ENCODE peak calls at places on chromosomes 16 and 17, in ten cellular contexts. F is HFFc6, A is transverse colon, K is Peyer's patch, J is psoas muscle, C is uterus, U is fibroblast of villous mesenchyme, Z is AG04449, H is WERI-Rb-1, S is RWPE1. X is an unnamed sample.

GRCh38 chr16:28204622-28205021 is 7.1 kb downstream of the XPO6 start:
- DNase-seq in F (no peak), A (no peak), K (no peak), J (no peak), C (no peak), U (no peak), Z (no peak), H (no peak), S (no peak), X (no peak)

GRCh38 chr16:89827383-89828198 is 684 bp upstream of the SPIRE2 start:
- DNase-seq in F (peak; percentile 80), A (peak; percentile 72), K (peak; percentile 74), J (peak; percentile 48), C (no peak), U (peak; percentile 82), Z (no peak), H (peak; percentile 27), S (peak; percentile 19), X (peak; percentile 62)

GRCh38 chr16:78836802-78837489 is 737.5 kb downstream of the WWOX start:
- DNase-seq in F (no peak), A (no peak), K (no peak), J (no peak), C (no peak), U (no peak), Z (no peak), H (no peak), S (no peak), X (no peak)

GRCh38 chr17:56441331-56441730 is 152.2 kb upstream of the NOG start:
- DNase-seq in F (peak; percentile 82), A (no peak), K (no peak), J (no peak), C (no peak), U (peak; percentile 51), Z (peak; percentile 54), H (no peak), S (peak; percentile 8), X (peak; percentile 27)

GRCh38 chr17:61285483-61286320 is 113.9 kb upstream of the TBX2 start:
- DNase-seq in F (peak; percentile 84), A (no peak), K (no peak), J (no peak), C (no peak), U (peak; percentile 96), Z (peak; percentile 75), H (no peak), S (no peak), X (peak; percentile 86)

GRCh38 chr17:51439395-51440229 is 179.3 kb downstream of the UTP18 start:
- DNase-seq in F (no peak), A (no peak), K (no peak), J (no peak), C (no peak), U (no peak), Z (no peak), H (no peak), S (peak; percentile 73), X (no peak)

GRCh38 chr17:45313927-45314760 is 2.7 kb downstream of the MAP3K14 start:
- DNase-seq in F (no peak), A (no peak), K (no peak), J (no peak), C (no peak), U (no peak), Z (no peak), H (no peak), S (no peak), X (no peak)

GRCh38 chr16:840561-841454 is 40.3 kb upstream of the GNG13 start:
- DNase-seq in F (no peak), A (no peak), K (no peak), J (peak; percentile 17), C (no peak), U (no peak), Z (no peak), H (no peak), S (no peak), X (no peak)

GRCh38 chr17:74592087-74592990 is at the start of gene CD300LD:
- DNase-seq in F (no peak), A (no peak), K (no peak), J (no peak), C (no peak), U (no peak), Z (no peak), H (no peak), S (no peak), X (no peak)

GRCh38 chr17:57373071-57373470 is 116.7 kb downstream of the MSI2 start:
- DNase-seq in F (no peak), A (no peak), K (no peak), J (no peak), C (no peak), U (no peak), Z (no peak), H (no peak), S (no peak), X (no peak)

GRCh38 chr16:14485811-14486519 is 144.1 kb downstream of the PARN start:
- DNase-seq in F (no peak), A (no peak), K (no peak), J (no peak), C (no peak), U (no peak), Z (no peak), H (no peak), S (no peak), X (no peak)

GRCh38 chr16:82758406-82758805 is 131.6 kb downstream of the CDH13 start:
- DNase-seq in F (no peak), A (no peak), K (no peak), J (no peak), C (no peak), U (no peak), Z (no peak), H (no peak), S (no peak), X (no peak)

GRCh38 chr16:82753821-82754220 is 127.1 kb downstream of the CDH13 start:
- DNase-seq in F (peak; percentile 56), A (no peak), K (no peak), J (no peak), C (no peak), U (no peak), Z (no peak), H (no peak), S (no peak), X (no peak)

GRCh38 chr16:82756283-82756599 is 129.5 kb downstream of the CDH13 start:
- DNase-seq in F (peak; percentile 35), A (no peak), K (no peak), J (no peak), C (no peak), U (no peak), Z (no peak), H (no peak), S (no peak), X (peak; percentile 46)

GRCh38 chr16:82754716-82755513 is 128.1 kb downstream of the CDH13 start:
- DNase-seq in F (no peak), A (no peak), K (no peak), J (no peak), C (no peak), U (no peak), Z (no peak), H (no peak), S (no peak), X (no peak)

GRCh38 chr16:82755570-82756282 is 129.0 kb downstream of the CDH13 start:
- DNase-seq in F (no peak), A (no peak), K (no peak), J (no peak), C (no peak), U (no peak), Z (no peak), H (peak; percentile 8), S (no peak), X (peak; percentile 50)
- TF ChIP-seq CTCF in F (peak; percentile 60), A (no peak), K (no peak), J (no peak), C (no peak), U (peak; percentile 39), Z (no peak), H (peak; percentile 24), S (no peak), X (peak; percentile 62)

DNA sequence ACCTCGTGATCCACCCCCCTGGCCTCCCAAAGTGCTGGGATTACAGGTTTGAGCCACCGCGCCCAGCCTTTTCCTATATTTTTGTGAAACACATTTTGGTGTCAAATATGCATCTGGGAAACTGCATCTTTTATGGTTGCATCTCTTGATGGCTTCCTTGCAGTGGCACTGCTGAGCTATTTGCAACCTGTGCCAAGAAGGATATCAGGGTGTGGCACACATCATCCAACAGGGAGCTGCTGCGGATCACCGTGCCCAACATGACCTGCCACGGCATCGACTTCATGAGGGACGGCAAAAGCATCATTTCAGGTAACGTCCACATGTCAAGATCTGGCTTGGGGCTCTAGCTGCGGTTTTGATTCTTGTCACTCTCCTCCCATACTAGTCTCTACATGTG is 16.8 kb upstream of the USP43 start:
- DNase-seq in F (no peak), A (peak; percentile 46), K (peak; percentile 60), J (no peak), C (no peak), U (no peak), Z (no peak), H (no peak), S (peak; percentile 14), X (no peak)
- TF ChIP-seq CTCF in F (no peak), A (no peak), K (peak; percentile 68), J (no peak), C (no peak), U (no peak), Z (no peak), H (no peak), S (no peak), X (no peak)

GRCh38 chr16:31186176-31186575 is 6.2 kb downstream of the FUS start:
- DNase-seq in F (no peak), A (no peak), K (no peak), J (no peak), C (no peak), U (no peak), Z (no peak), H (no peak), S (no peak), X (peak; percentile 23)

GRCh38 chr16:31185339-31185738 is 5.4 kb downstream of the FUS start:
- DNase-seq in F (no peak), A (no peak), K (no peak), J (no peak), C (no peak), U (no peak), Z (no peak), H (no peak), S (no peak), X (no peak)

GRCh38 chr16:31183432-31184428 is 3.8 kb downstream of the FUS start:
- DNase-seq in F (no peak), A (no peak), K (no peak), J (no peak), C (no peak), U (no peak), Z (no peak), H (no peak), S (no peak), X (peak; percentile 20)

GRCh38 chr16:31186930-31187807 is 7.2 kb downstream of the FUS start:
- DNase-seq in F (no peak), A (no peak), K (no peak), J (no peak), C (no peak), U (no peak), Z (no peak), H (no peak), S (no peak), X (no peak)

GRCh38 chr16:31184888-31185287 is 4.9 kb downstream of the FUS start:
- DNase-seq in F (no peak), A (no peak), K (no peak), J (no peak), C (no peak), U (no peak), Z (no peak), H (no peak), S (no peak), X (no peak)
- TF ChIP-seq CTCF in F (no peak), A (no peak), K (no peak), J (no peak), C (no peak), U (no peak), Z (no peak), H (no peak), S (no peak), X (no peak)

GRCh38 chr17:6413073-6413472 is 21.8 kb downstream of the AIPL1 start:
- DNase-seq in F (peak; percentile 52), A (no peak), K (no peak), J (no peak), C (no peak), U (peak; percentile 50), Z (no peak), H (no peak), S (peak; percentile 73), X (peak; percentile 77)
- TF ChIP-seq CTCF in F (peak; percentile 73), A (no peak), K (no peak), J (peak; percentile 44), C (no peak), U (peak; percentile 54), Z (peak; percentile 44), H (peak; percentile 21), S (peak; percentile 53), X (peak; percentile 68)